ENCODE peak calls at places on chromosomes 3 and 15, in seven cellular contexts. U, N, H, F, Z, L and M are unnamed samples. For H3K36me3, the result is how much of the 10 kb centered on the place peaks cover.

GRCh38 chr3:27533718-27534578 is 49.8 kb upstream of the SLC4A7 start:
- DNase-seq in U (peak), N (peak), H (no peak), F (no peak), Z (peak), L (peak), M (peak)

GRCh38 chr3:106176734-106177133 is 307.9 kb upstream of the CBLB start:
- DNase-seq in U (no peak), N (peak), H (no peak), F (no peak), Z (no peak), L (no peak), M (no peak)

GRCh38 chr3:152396867-152397266 is 128.1 kb downstream of the MBNL1 start:
- DNase-seq in U (no peak), N (no peak), H (no peak), F (no peak), Z (no peak), L (no peak), M (no peak)

GRCh38 chr15:58909616-58910015 is 23.9 kb downstream of the SLTM start:
- DNase-seq in U (no peak), N (no peak), H (no peak), F (no peak), Z (no peak), L (no peak), M (no peak)

GRCh38 chr15:73150831-73151230 is 98.6 kb downstream of the NEO1 start:
- DNase-seq in U (no peak), N (no peak), H (no peak), F (no peak), Z (no peak), L (no peak), M (no peak)

GRCh38 chr15:62495670-62496328 is 330.7 kb upstream of the C2CD4B start:
- DNase-seq in U (peak), N (no peak), H (no peak), F (peak), Z (no peak), L (no peak), M (no peak)

GRCh38 chr3:194517333-194517732 is 30.5 kb upstream of the ATP13A3 start:
- DNase-seq in U (no peak), N (no peak), H (no peak), F (no peak), Z (no peak), L (no peak), M (no peak)

GRCh38 chr3:192879346-192880031 is 38.2 kb downstream of the MB21D2 start:
- DNase-seq in U (no peak), N (peak), H (no peak), F (no peak), Z (no peak), L (peak), M (peak)

GRCh38 chr3:158935846-158936245 is 134.0 kb downstream of the MFSD1 start:
- DNase-seq in U (no peak), N (no peak), H (no peak), F (no peak), Z (no peak), L (no peak), M (no peak)

GRCh38 chr3:8239718-8240698 is 261.6 kb upstream of the LMCD1 start:
- DNase-seq in U (no peak), N (peak), H (peak), F (no peak), Z (no peak), L (peak), M (peak)

GRCh38 chr3:100496711-100497261 is 4.4 kb downstream of the TMEM45A start:
- DNase-seq in U (no peak), N (no peak), H (no peak), F (no peak), Z (no peak), L (no peak), M (no peak)

GRCh38 chr15:91465696-91466095 is 365.6 kb downstream of the SV2B start:
- DNase-seq in U (no peak), N (no peak), H (no peak), F (no peak), Z (peak), L (no peak), M (no peak)

GRCh38 chr3:129892857-129893615 is 475 bp downstream of the TMCC1 start:
- DNase-seq in U (peak), N (peak), H (peak), F (no peak), Z (no peak), L (peak), M (peak)

GRCh38 chr3:107065094-107065861 is 312.0 kb upstream of the CCDC54 start:
- DNase-seq in U (no peak), N (peak), H (no peak), F (no peak), Z (no peak), L (no peak), M (no peak)

GRCh38 chr15:75422554-75422953 is 28.9 kb downstream of the SIN3A start:
- DNase-seq in U (no peak), N (no peak), H (no peak), F (no peak), Z (no peak), L (no peak), M (no peak)

GRCh38 chr3:72031581-72031980 is 246.6 kb upstream of the PROK2 start:
- DNase-seq in U (peak), N (no peak), H (no peak), F (no peak), Z (peak), L (no peak), M (no peak)

GRCh38 chr15:68113273-68113672 is 59.2 kb downstream of the PIAS1 start:
- DNase-seq in U (no peak), N (peak), H (no peak), F (no peak), Z (no peak), L (no peak), M (no peak)

GRCh38 chr3:196287066-196287404 is 491 bp downstream of the PCYT1A start:
- DNase-seq in U (peak), N (no peak), H (no peak), F (peak), Z (peak), L (no peak), M (no peak)

GRCh38 chr3:153259956-153260355 is 97.9 kb downstream of the RAP2B start:
- DNase-seq in U (no peak), N (no peak), H (no peak), F (no peak), Z (no peak), L (no peak), M (no peak)

GRCh38 chr3:172106989-172107388 is 67.6 kb downstream of the FNDC3B start:
- DNase-seq in U (no peak), N (no peak), H (no peak), F (no peak), Z (peak), L (no peak), M (no peak)

GRCh38 chr3:129715854-129716253 is 109.4 kb upstream of the PLXND1 start:
- DNase-seq in U (no peak), N (no peak), H (no peak), F (no peak), Z (no peak), L (no peak), M (no peak)

GRCh38 chr3:183554377-183554776 is 1.1 kb downstream of the KLHL6 start:
- DNase-seq in U (no peak), N (peak), H (no peak), F (no peak), Z (no peak), L (no peak), M (no peak)
- H3K4me3 ChIP-seq in U (peak), N (no peak), H (no peak), F (no peak), Z (peak), L (no peak), M (no peak)

GRCh38 chr15:28273468-28273867 is 48.5 kb downstream of the HERC2 start:
- DNase-seq in U (no peak), N (peak), H (no peak), F (no peak), Z (no peak), L (peak), M (peak)
- H3K36me3 ChIP-seq in U (half or more), N (under half), H (under half), F (under half), Z (half or more), L (half or more), M (under half)

GRCh38 chr3:148435534-148435933 is 262.2 kb upstream of the AGTR1 start:
- DNase-seq in U (no peak), N (no peak), H (no peak), F (no peak), Z (no peak), L (no peak), M (no peak)

GRCh38 chr3:148439254-148439822 is 258.4 kb upstream of the AGTR1 start:
- DNase-seq in U (no peak), N (no peak), H (no peak), F (no peak), Z (no peak), L (peak), M (no peak)

GRCh38 chr3:148429206-148429605 is 268.5 kb upstream of the AGTR1 start:
- DNase-seq in U (no peak), N (no peak), H (no peak), F (no peak), Z (no peak), L (no peak), M (no peak)

GRCh38 chr3:148433665-148434064 is 264.0 kb upstream of the AGTR1 start:
- DNase-seq in U (no peak), N (no peak), H (no peak), F (no peak), Z (no peak), L (no peak), M (no peak)
- H3K4me3 ChIP-seq in U (no peak), N (no peak), H (no peak), F (no peak), Z (no peak), L (no peak), M (no peak)

GRCh38 chr3:184968115-184968514 is 156.1 kb downstream of the VPS8 start:
- DNase-seq in U (no peak), N (no peak), H (no peak), F (no peak), Z (no peak), L (no peak), M (no peak)
- H3K36me3 ChIP-seq in U (half or more), N (under half), H (under half), F (under half), Z (half or more), L (under half), M (under half)

GRCh38 chr3:46370784-46371183 is at the start of gene CCR5:
- DNase-seq in U (no peak), N (no peak), H (no peak), F (no peak), Z (no peak), L (no peak), M (no peak)

GRCh38 chr3:46371802-46372340 is 1.1 kb downstream of the CCR5 start:
- DNase-seq in U (no peak), N (no peak), H (no peak), F (no peak), Z (peak), L (peak), M (no peak)

GRCh38 chr3:46374755-46375154 is 4.0 kb downstream of the CCR5 start:
- DNase-seq in U (no peak), N (no peak), H (no peak), F (no peak), Z (no peak), L (no peak), M (no peak)

GRCh38 chr3:46375214-46375613 is 4.5 kb downstream of the CCR5 start:
- DNase-seq in U (no peak), N (no peak), H (no peak), F (no peak), Z (no peak), L (no peak), M (no peak)

DNA sequence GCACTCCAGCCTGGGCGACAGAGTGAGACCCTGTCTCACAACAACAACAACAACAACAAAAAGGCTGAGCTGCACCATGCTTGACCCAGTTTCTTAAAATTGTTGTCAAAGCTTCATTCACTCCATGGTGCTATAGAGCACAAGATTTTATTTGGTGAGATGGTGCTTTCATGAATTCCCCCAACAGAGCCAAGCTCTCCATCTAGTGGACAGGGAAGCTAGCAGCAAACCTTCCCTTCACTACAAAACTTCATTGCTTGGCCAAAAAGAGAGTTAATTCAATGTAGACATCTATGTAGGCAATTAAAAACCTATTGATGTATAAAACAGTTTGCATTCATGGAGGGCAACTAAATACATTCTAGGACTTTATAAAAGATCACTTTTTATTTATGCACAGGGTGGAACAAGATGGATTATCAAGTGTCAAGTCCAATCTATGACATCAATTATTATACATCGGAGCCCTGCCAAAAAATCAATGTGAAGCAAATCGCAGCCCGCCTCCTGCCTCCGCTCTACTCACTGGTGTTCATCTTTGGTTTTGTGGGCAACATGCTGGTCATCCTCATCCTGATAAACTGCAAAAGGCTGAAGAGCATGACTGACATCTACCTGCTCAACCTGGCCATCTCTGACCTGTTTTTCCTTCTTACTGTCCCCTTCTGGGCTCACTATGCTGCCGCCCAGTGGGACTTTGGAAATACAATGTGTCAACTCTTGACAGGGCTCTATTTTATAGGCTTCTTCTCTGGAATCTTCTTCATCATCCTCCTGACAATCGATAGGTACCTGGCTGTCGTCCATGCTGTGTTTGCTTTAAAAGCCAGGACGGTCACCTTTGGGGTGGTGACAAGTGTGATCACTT is 2.0 kb downstream of the CCR5 start:
- DNase-seq in U (no peak), N (no peak), H (no peak), F (no peak), Z (peak), L (peak), M (no peak)
- H3K4me3 ChIP-seq in U (no peak), N (no peak), H (no peak), F (no peak), Z (peak), L (no peak), M (no peak)

DNA sequence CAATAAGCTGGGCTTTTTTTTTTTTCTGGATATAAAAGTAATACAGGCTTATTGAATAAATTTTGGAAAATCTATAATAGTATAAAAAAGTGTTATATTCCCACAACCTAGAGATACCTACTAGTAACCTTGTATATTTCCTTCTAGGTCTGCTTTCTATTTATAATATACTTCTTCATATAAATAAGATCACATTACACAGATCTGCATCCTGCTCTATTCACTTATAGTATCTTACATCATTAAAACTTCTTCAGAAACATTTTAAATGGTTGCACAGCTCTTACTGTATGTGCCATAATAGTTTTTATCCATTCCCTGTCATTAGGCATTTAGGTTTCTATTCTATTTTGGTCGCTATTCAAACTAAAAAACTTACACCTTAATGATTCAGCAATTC is 87.0 kb upstream of the TTBK2 start:
- DNase-seq in U (no peak), N (no peak), H (no peak), F (no peak), Z (no peak), L (no peak), M (no peak)
- H3K36me3 ChIP-seq in U (half or more), N (under half), H (under half), F (under half), Z (half or more), L (half or more), M (under half)

DNA sequence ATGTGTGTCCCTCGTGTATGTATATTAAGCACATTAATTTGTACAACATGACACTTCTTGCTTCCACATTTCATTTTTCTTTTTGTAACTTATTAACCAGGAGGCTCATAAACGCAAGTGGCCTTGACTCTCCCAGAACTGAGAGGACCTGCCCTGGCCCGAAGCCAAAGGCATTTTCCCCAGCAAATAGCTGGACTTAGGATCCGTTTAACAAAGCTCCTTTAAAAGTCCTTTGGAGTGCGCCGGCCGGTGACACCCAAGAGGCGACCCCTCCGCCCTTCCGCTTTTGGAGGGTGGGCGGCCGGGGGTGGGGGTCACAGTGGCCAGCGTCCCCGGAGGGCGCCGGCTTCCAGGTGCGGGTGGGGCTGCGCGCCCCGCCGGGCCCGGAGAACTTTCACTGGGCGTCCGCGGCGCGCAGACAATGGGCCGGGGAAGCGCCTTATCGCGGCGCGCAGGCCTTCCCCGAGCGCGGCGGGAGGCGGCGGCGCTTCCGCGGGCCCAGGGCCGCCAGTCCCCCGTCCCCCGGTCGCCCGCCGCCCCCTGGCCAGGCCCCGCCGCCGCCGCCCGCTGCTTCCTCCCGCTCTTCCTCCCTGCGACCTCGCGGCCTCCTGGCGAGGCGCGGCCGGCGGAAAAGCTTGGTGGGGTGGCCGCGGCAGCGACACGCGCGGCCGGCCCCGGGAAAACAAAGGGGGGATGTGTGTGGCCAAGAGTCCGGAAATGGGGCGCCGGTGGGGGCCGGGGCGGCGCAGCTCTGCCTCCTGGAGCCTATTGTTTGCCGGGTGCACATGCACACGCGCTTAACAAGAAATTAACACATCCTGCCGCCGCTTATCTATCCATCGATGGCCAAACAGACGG is 613.4 kb downstream of the MCTP2 start:
- DNase-seq in U (peak), N (peak), H (peak), F (peak), Z (peak), L (peak), M (peak)
- H3K4me3 ChIP-seq in U (peak), N (no peak), H (peak), F (peak), Z (peak), L (peak), M (peak)